ENCODE peak calls at places on chromosomes 11 and 22, in nine cellular contexts. D is A549, X is endodermal cell, A is transverse colon, N is psoas muscle, R is cardiac muscle cell, Y is right cardiac atrium, C is tibial artery, W is SJSA1. B is an unnamed sample.

GRCh38 chr11:34921156-34921555 is 4.7 kb downstream of the PDHX start:
- DNase-seq in D (no peak), X (no peak), A (no peak), N (no peak), R (no peak), Y (no peak), C (no peak), W (no peak), B (no peak)

GRCh38 chr11:4672470-4672869 is 25.2 kb downstream of the OR51E2 start:
- DNase-seq in D (no peak), X (no peak), A (no peak), N (no peak), R (peak; percentile 1), Y (no peak), C (no peak), W (peak; percentile 46), B (no peak)

GRCh38 chr11:63683133-63683991 is 2.1 kb downstream of the RTN3 start:
- DNase-seq in D (no peak), X (no peak), A (no peak), N (no peak), R (peak; percentile 61), Y (no peak), C (no peak), W (no peak), B (no peak)

GRCh38 chr11:72683782-72684200 is 9.6 kb upstream of the PDE2A start:
- DNase-seq in D (peak; percentile 42), X (peak; percentile 98), A (peak; percentile 60), N (peak; percentile 82), R (peak; percentile 42), Y (peak; percentile 85), C (peak; percentile 76), W (peak; percentile 22), B (peak; percentile 62)

GRCh38 chr11:117705866-117706265 is 91.2 kb downstream of the DSCAML1 start:
- DNase-seq in D (no peak), X (no peak), A (no peak), N (no peak), R (no peak), Y (no peak), C (no peak), W (no peak), B (no peak)

GRCh38 chr22:39748877-39749276 is 144.7 kb downstream of the ENTHD1 start:
- DNase-seq in D (no peak), X (no peak), A (no peak), N (no peak), R (peak; percentile 20), Y (no peak), C (no peak), W (peak; percentile 72), B (no peak)

GRCh38 chr22:38031491-38031890 is 25.7 kb upstream of the PICK1 start:
- DNase-seq in D (no peak), X (peak; percentile 38), A (no peak), N (no peak), R (no peak), Y (peak; percentile 28), C (no peak), W (no peak), B (no peak)

GRCh38 chr11:119065369-119065768 is 2.2 kb upstream of the VPS11 start:
- DNase-seq in D (peak; percentile 52), X (peak; percentile 74), A (peak; percentile 20), N (no peak), R (peak; percentile 45), Y (peak; percentile 30), C (no peak), W (no peak), B (no peak)

GRCh38 chr11:79564288-79564925 is 123.6 kb upstream of the TENM4 start:
- DNase-seq in D (no peak), X (no peak), A (no peak), N (no peak), R (no peak), Y (no peak), C (no peak), W (no peak), B (no peak)

GRCh38 chr22:39727541-39727940 is 157.0 kb downstream of the CACNA1I start:
- DNase-seq in D (peak; percentile 16), X (peak; percentile 47), A (no peak), N (no peak), R (peak; percentile 33), Y (no peak), C (no peak), W (peak; percentile 3), B (no peak)

GRCh38 chr22:19082793-19083192 is 39.4 kb downstream of the DGCR2 start:
- DNase-seq in D (no peak), X (no peak), A (no peak), N (no peak), R (no peak), Y (no peak), C (no peak), W (no peak), B (no peak)

GRCh38 chr22:20509344-20510047 is 2.1 kb downstream of the MED15 start:
- DNase-seq in D (peak; percentile 57), X (no peak), A (peak; percentile 79), N (peak; percentile 74), R (peak; percentile 95), Y (peak; percentile 81), C (peak; percentile 86), W (peak; percentile 90), B (peak; percentile 73)

GRCh38 chr11:60610702-60611101 is 88.7 kb upstream of the MS4A8 start:
- DNase-seq in D (no peak), X (no peak), A (no peak), N (no peak), R (no peak), Y (no peak), C (no peak), W (no peak), B (no peak)

DNA sequence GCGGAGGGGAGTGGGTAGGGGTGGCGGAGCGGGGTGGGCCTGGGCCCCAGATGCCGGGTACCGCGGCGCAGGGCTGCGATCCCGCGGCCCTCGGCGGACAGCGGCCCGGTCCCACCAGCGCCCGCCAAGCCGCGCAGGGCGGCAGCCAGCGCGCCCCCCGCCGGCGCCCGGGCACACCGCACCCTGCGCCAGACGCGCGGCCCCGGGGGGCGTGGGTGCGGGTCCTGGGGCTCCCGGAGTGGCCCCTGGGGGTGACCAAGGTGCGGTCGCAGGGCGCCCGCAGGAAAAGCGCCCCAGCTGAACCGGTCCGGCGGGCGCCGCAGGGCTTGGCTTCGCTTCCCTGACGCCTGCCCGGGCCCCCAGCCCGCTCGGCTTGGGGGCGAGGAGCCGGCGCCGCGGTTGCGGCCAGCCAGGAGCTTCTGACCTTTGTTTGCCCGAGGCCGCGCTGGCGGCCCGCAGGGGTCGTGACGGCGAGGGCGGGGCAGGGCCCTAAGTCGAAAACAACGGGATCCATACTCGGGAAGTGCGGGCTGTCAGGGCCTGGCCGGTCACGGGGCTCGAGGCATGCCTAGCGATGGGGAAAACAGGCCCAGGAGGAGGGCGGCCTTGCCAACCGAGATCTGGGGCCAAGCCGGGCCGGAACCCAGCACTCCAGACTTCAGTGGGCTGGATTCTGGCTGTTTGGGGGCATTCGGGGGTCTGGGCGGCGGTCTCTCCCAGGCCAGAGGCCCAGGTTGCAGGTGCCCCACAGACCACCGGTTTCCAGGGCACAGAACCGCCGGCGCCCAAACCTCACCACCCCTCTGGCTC is 581 bp upstream of the AP5B1 start:
- DNase-seq in D (no peak), X (peak; percentile 90), A (peak; percentile 37), N (peak; percentile 60), R (peak; percentile 14), Y (peak; percentile 76), C (peak; percentile 55), W (no peak), B (no peak)
- H3K27ac ChIP-seq in D (peak overlapping the region; percentile 93), X (no peak overlapping the region), A (peak overlapping the region; percentile 91), N (peak overlapping the region; percentile 55), R (no peak overlapping the region), Y (no peak overlapping the region), C (peak overlapping the region; percentile 87), W (no peak overlapping the region), B (peak overlapping the region; percentile 76)

GRCh38 chr11:102428696-102429095 is 23.9 kb downstream of the TMEM123 start:
- DNase-seq in D (no peak), X (no peak), A (no peak), N (no peak), R (no peak), Y (no peak), C (no peak), W (no peak), B (no peak)

GRCh38 chr11:102426570-102426969 is 26.0 kb downstream of the TMEM123 start:
- DNase-seq in D (no peak), X (no peak), A (no peak), N (no peak), R (no peak), Y (no peak), C (no peak), W (no peak), B (no peak)

GRCh38 chr11:102429691-102430090 is 22.9 kb downstream of the TMEM123 start:
- DNase-seq in D (no peak), X (no peak), A (no peak), N (no peak), R (no peak), Y (no peak), C (no peak), W (no peak), B (no peak)

GRCh38 chr11:102426000-102426399 is 26.6 kb downstream of the TMEM123 start:
- DNase-seq in D (no peak), X (no peak), A (no peak), N (no peak), R (no peak), Y (no peak), C (no peak), W (no peak), B (no peak)

GRCh38 chr11:102427068-102427467 is 25.5 kb downstream of the TMEM123 start:
- DNase-seq in D (no peak), X (no peak), A (no peak), N (no peak), R (no peak), Y (no peak), C (no peak), W (no peak), B (no peak)
- H3K4me1 ChIP-seq in D (peaks cover 6% of the 10 kb centered on the region), X (no peaks in the 10 kb centered on the region), A (peaks cover 42% of the 10 kb centered on the region), N (peaks cover 13% of the 10 kb centered on the region), R (peaks cover 6% of the 10 kb centered on the region), Y (peaks cover 5% of the 10 kb centered on the region), C (no peaks in the 10 kb centered on the region), W (no peaks in the 10 kb centered on the region), B (peaks cover 52% of the 10 kb centered on the region)

DNA sequence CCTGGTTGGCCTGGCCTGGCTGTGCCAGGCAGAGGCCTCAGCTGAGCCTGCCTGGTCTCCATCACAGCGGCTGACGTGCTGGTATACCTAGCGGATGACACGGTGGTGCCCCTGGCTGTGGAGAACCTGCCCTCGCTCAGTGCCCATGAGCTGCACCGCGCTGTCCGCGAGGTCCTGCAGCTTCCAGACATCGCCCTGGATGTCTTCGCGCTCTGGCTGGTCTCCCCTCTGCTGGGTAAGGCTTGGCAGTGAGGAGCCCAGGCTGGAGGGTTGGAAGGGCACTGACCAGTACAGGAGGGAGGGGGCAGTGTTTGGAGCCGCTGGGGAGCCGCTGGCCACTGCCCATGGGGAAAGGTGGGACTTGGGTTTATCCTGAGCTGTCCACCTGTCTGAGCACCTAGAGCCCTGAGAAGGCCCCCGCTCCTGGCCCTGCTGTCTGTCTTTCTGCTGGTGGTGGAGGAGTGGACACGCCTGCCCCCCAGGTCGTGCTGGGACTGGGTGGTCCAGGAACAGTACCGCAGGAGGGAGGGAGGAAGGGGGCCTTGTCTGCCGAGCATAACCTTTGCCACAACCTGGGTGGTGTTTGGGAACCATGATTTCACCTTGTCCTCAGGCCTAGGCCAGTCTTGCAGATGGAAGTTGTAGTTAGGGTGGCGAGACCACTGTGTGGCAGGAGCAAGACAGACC is 3.0 kb downstream of the FRMD8 start:
- DNase-seq in D (no peak), X (no peak), A (no peak), N (no peak), R (no peak), Y (no peak), C (no peak), W (peak; percentile 44), B (no peak)
- H3K4me3 ChIP-seq in D (no peak overlapping the region), X (no peak overlapping the region), A (no peak overlapping the region), N (peak overlapping the region; percentile 76), R (no peak overlapping the region), Y (no peak overlapping the region), C (no peak overlapping the region), W (no peak overlapping the region), B (peak overlapping the region; percentile 43)

GRCh38 chr11:22674470-22675426 is 8.3 kb downstream of the GAS2 start:
- DNase-seq in D (peak; percentile 4), X (no peak), A (no peak), N (no peak), R (no peak), Y (no peak), C (no peak), W (no peak), B (no peak)
- H3K27ac ChIP-seq in D (no peak overlapping the region), X (no peak overlapping the region), A (peak overlapping the region; percentile 42), N (peak overlapping the region; percentile 75), R (no peak overlapping the region), Y (no peak overlapping the region), C (no peak overlapping the region), W (no peak overlapping the region), B (peak overlapping the region; percentile 54)